ENCODE peak calls at places on chromosomes 1 and 21, in eight cellular contexts. Y is A549, C is stomach, L is SK-N-SH, R is tibial nerve, M is HepG2, U is transverse colon, B is esophagus muscularis mucosa. A is an unnamed sample.

GRCh38 chr1:23899070-23899469 is 14.1 kb downstream of the CNR2 start:
- DNase-seq in Y (no peak), C (no peak), L (no peak), R (no peak), M (no peak), U (no peak), B (no peak), A (no peak)

GRCh38 chr21:30216041-30216723 is at the start of gene CLDN8:
- DNase-seq in Y (no peak), C (no peak), L (no peak), R (no peak), M (no peak), U (peak), B (no peak), A (no peak)

GRCh38 chr21:30340714-30341573 is 3.5 kb upstream of the KRTAP27-1 start:
- DNase-seq in Y (peak), C (peak), L (peak), R (peak), M (peak), U (peak), B (no peak), A (no peak)

GRCh38 chr1:181344091-181344490 is 139.2 kb upstream of the CACNA1E start:
- DNase-seq in Y (no peak), C (peak), L (no peak), R (no peak), M (no peak), U (no peak), B (no peak), A (no peak)

GRCh38 chr1:58585166-58585565 is 8.1 kb upstream of the TACSTD2 start:
- DNase-seq in Y (no peak), C (no peak), L (no peak), R (no peak), M (no peak), U (no peak), B (no peak), A (no peak)

GRCh38 chr21:27047331-27048314 is 80.7 kb upstream of the ADAMTS5 start:
- DNase-seq in Y (no peak), C (no peak), L (no peak), R (no peak), M (no peak), U (no peak), B (no peak), A (no peak)

GRCh38 chr1:201715801-201716741 is 112.9 kb upstream of the IPO9 start:
- DNase-seq in Y (no peak), C (no peak), L (no peak), R (no peak), M (no peak), U (no peak), B (no peak), A (peak)

GRCh38 chr1:112937070-112937469 is 18.9 kb downstream of the SLC16A1 start:
- DNase-seq in Y (no peak), C (no peak), L (no peak), R (no peak), M (no peak), U (no peak), B (no peak), A (no peak)

GRCh38 chr21:32693581-32693980 is 34.2 kb downstream of the SYNJ1 start:
- DNase-seq in Y (no peak), C (no peak), L (no peak), R (no peak), M (no peak), U (no peak), B (no peak), A (no peak)

GRCh38 chr1:228043281-228043845 is 36.6 kb downstream of the WNT3A start:
- DNase-seq in Y (peak), C (peak), L (no peak), R (no peak), M (no peak), U (no peak), B (no peak), A (no peak)

GRCh38 chr1:161934278-161934608 is 89.4 kb downstream of the OLFML2B start:
- DNase-seq in Y (no peak), C (no peak), L (no peak), R (no peak), M (no peak), U (no peak), B (no peak), A (no peak)

GRCh38 chr21:32147041-32147440 is 131.8 kb downstream of the MIS18A start:
- DNase-seq in Y (no peak), C (no peak), L (no peak), R (no peak), M (no peak), U (no peak), B (peak), A (no peak)

GRCh38 chr21:44556879-44557278 is 1.7 kb downstream of the KRTAP10-3 start:
- DNase-seq in Y (no peak), C (no peak), L (no peak), R (no peak), M (no peak), U (no peak), B (peak), A (no peak)

DNA sequence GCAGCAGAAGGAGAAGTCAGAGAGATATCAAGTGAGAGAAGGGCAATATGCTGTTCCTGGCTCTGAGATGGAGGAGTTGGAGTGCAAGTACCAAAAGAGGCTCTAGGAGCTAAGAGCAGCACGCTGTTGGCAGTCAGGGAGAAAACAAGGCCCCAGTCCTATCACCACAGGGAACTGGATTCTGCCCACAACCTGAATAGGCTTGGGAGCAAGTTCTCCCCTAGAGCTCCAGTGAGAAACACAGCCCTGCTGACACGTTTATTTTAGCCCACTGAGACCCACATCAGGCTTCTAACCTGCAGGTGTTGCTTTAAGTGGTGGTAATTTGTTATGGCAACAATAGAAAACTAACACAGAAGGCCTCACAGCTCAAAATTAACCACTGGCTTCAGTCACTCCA is 31.8 kb upstream of the ZNF644 start:
- DNase-seq in Y (no peak), C (no peak), L (no peak), R (no peak), M (no peak), U (no peak), B (peak), A (no peak)
- TF ChIP-seq EP300 in Y (no peak), C (no peak), L (no peak), R (no peak), M (no peak), U (no peak), B (no peak), A (no peak)

GRCh38 chr1:19813651-19813960 is 1.5 kb downstream of the RNF186 start:
- DNase-seq in Y (no peak), C (no peak), L (no peak), R (no peak), M (no peak), U (no peak), B (no peak), A (no peak)
- H3K4me3 ChIP-seq in Y (no peak), C (no peak), L (no peak), R (no peak), M (no peak), U (peak), B (no peak), A (no peak)

DNA sequence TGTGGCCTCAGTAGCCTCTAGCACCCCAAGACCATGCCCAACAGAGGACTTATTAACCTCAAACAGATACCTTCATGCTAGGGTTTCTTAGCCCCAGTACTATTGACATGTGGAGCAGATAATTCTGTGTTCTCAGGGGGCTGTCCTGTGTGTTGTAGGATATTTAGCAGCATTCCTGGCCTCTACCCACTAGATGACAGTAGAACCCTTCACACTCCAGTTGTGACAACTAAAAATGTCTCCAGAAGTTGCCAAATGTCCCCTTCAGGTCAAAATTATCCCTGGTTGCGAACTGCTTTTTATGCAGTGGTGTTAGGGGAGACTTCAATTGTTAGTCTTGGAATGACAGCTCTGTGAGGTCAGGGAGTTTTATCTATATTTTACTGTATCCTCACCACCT is 8.1 kb downstream of the KAZN start:
- DNase-seq in Y (no peak), C (no peak), L (no peak), R (no peak), M (no peak), U (no peak), B (no peak), A (no peak)
- TF ChIP-seq CTCF in Y (no peak), C (no peak), L (no peak), R (no peak), M (peak), U (no peak), B (no peak), A (no peak)

GRCh38 chr1:18384059-18384458 is 96.7 kb upstream of the KLHDC7A start:
- DNase-seq in Y (no peak), C (no peak), L (no peak), R (no peak), M (no peak), U (no peak), B (no peak), A (peak)

GRCh38 chr1:18385239-18385790 is 95.4 kb upstream of the KLHDC7A start:
- DNase-seq in Y (no peak), C (no peak), L (no peak), R (no peak), M (no peak), U (no peak), B (no peak), A (peak)

GRCh38 chr1:18384477-18384876 is 96.3 kb upstream of the KLHDC7A start:
- DNase-seq in Y (no peak), C (no peak), L (no peak), R (no peak), M (no peak), U (no peak), B (no peak), A (no peak)

GRCh38 chr1:18387307-18387706 is 93.4 kb upstream of the KLHDC7A start:
- DNase-seq in Y (no peak), C (no peak), L (no peak), R (no peak), M (no peak), U (no peak), B (no peak), A (no peak)

GRCh38 chr1:18386591-18386990 is 94.1 kb upstream of the KLHDC7A start:
- DNase-seq in Y (no peak), C (no peak), L (no peak), R (no peak), M (no peak), U (no peak), B (no peak), A (no peak)
- TF ChIP-seq EP300 in Y (no peak), C (no peak), L (no peak), R (no peak), M (no peak), U (no peak), B (no peak), A (no peak)

DNA sequence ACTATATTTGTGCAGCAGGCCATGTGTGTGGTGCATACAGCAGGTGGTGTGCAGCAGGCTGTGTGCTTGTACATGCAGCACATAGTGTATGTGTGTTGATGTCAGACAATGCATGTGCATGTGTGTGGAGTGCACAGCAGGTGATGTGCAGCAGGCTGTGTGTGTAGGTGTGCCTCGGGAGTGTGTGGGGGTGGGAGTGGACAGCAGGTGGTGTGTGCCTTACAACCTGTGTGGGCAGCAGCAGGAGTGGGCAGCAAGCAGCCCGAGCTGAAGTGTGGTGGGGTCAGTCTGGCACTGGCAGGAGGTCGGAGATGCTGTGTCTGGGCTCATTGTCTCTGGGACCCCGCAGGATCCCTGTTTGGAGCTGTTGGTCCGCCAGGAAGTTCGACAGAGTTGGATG is 29.6 kb downstream of the PTPRF start:
- DNase-seq in Y (no peak), C (no peak), L (no peak), R (no peak), M (no peak), U (no peak), B (no peak), A (no peak)
- H3K4me3 ChIP-seq in Y (no peak), C (no peak), L (no peak), R (no peak), M (no peak), U (no peak), B (no peak), A (no peak)

A was measured in ovary.